ENCODE peak calls at places on chromosomes 11 and 22, in nine cellular contexts. One of them, this sample, is unnamed.

GRCh38 chr11:117931971-117932370 is 2.8 kb upstream of the TMPRSS13 start:
- DNase-seq in brain microvascular endothelial cell: no peak
- DNase-seq in HFF-Myc: no peak
- DNase-seq in adrenal gland: no peak
- DNase-seq in AG04450: no peak
- DNase-seq in fibroblast of pulmonary artery: no peak
- DNase-seq in AG04449: no peak
- DNase-seq in astrocyte of the cerebellum: no peak
- DNase-seq in thyroid gland: peak; percentile 73
- DNase-seq in this sample: no peak

GRCh38 chr22:49929553-49929979 is 11.1 kb downstream of the CRELD2 start:
- DNase-seq in brain microvascular endothelial cell: no peak
- DNase-seq in HFF-Myc: no peak
- DNase-seq in adrenal gland: peak; percentile 61
- DNase-seq in AG04450: no peak
- DNase-seq in fibroblast of pulmonary artery: peak; percentile 35
- DNase-seq in AG04449: no peak
- DNase-seq in astrocyte of the cerebellum: no peak
- DNase-seq in thyroid gland: peak; percentile 68
- DNase-seq in this sample: peak; percentile 22

GRCh38 chr11:69243496-69244200 is 50.3 kb upstream of the MYEOV start:
- DNase-seq in brain microvascular endothelial cell: no peak
- DNase-seq in HFF-Myc: no peak
- DNase-seq in adrenal gland: no peak
- DNase-seq in AG04450: no peak
- DNase-seq in fibroblast of pulmonary artery: no peak
- DNase-seq in AG04449: no peak
- DNase-seq in astrocyte of the cerebellum: no peak
- DNase-seq in thyroid gland: no peak
- DNase-seq in this sample: no peak

GRCh38 chr11:83087035-83087434 is 15.3 kb upstream of the RAB30 start:
- DNase-seq in brain microvascular endothelial cell: no peak
- DNase-seq in HFF-Myc: no peak
- DNase-seq in adrenal gland: no peak
- DNase-seq in AG04450: no peak
- DNase-seq in fibroblast of pulmonary artery: no peak
- DNase-seq in AG04449: no peak
- DNase-seq in astrocyte of the cerebellum: no peak
- DNase-seq in thyroid gland: no peak
- DNase-seq in this sample: peak; percentile 8

GRCh38 chr22:40237788-40238424 is 60.2 kb downstream of the TNRC6B start:
- DNase-seq in brain microvascular endothelial cell: peak; percentile 17
- DNase-seq in HFF-Myc: no peak
- DNase-seq in adrenal gland: no peak
- DNase-seq in AG04450: no peak
- DNase-seq in fibroblast of pulmonary artery: no peak
- DNase-seq in AG04449: no peak
- DNase-seq in astrocyte of the cerebellum: no peak
- DNase-seq in thyroid gland: no peak
- DNase-seq in this sample: no peak

GRCh38 chr11:109946322-109946846 is 146.8 kb upstream of the ZC3H12C start:
- DNase-seq in brain microvascular endothelial cell: peak; percentile 97
- DNase-seq in HFF-Myc: peak; percentile 84
- DNase-seq in adrenal gland: peak; percentile 95
- DNase-seq in AG04450: peak; percentile 90
- DNase-seq in fibroblast of pulmonary artery: peak; percentile 99
- DNase-seq in AG04449: peak; percentile 80
- DNase-seq in astrocyte of the cerebellum: peak; percentile 95
- DNase-seq in thyroid gland: peak; percentile 93
- DNase-seq in this sample: peak; percentile 95

GRCh38 chr22:49948958-49949913 is 11.3 kb upstream of the PIM3 start:
- DNase-seq in brain microvascular endothelial cell: no peak
- DNase-seq in HFF-Myc: no peak
- DNase-seq in adrenal gland: no peak
- DNase-seq in AG04450: no peak
- DNase-seq in fibroblast of pulmonary artery: no peak
- DNase-seq in AG04449: no peak
- DNase-seq in astrocyte of the cerebellum: no peak
- DNase-seq in thyroid gland: peak; percentile 96
- DNase-seq in this sample: no peak

GRCh38 chr11:130451261-130452019 is 3.0 kb downstream of the ADAMTS15 start:
- DNase-seq in brain microvascular endothelial cell: peak; percentile 32
- DNase-seq in HFF-Myc: no peak
- DNase-seq in adrenal gland: no peak
- DNase-seq in AG04450: no peak
- DNase-seq in fibroblast of pulmonary artery: peak; percentile 82
- DNase-seq in AG04449: no peak
- DNase-seq in astrocyte of the cerebellum: peak; percentile 22
- DNase-seq in thyroid gland: no peak
- DNase-seq in this sample: peak; percentile 27

GRCh38 chr11:118820412-118821357 is 29.7 kb upstream of the DDX6 start:
- DNase-seq in brain microvascular endothelial cell: no peak
- DNase-seq in HFF-Myc: no peak
- DNase-seq in adrenal gland: peak; percentile 96
- DNase-seq in AG04450: no peak
- DNase-seq in fibroblast of pulmonary artery: no peak
- DNase-seq in AG04449: no peak
- DNase-seq in astrocyte of the cerebellum: peak; percentile 18
- DNase-seq in thyroid gland: peak; percentile 98
- DNase-seq in this sample: no peak

GRCh38 chr11:110093407-110094297 is 460 bp downstream of the ZC3H12C start:
- DNase-seq in brain microvascular endothelial cell: peak; percentile 45
- DNase-seq in HFF-Myc: no peak
- DNase-seq in adrenal gland: peak; percentile 60
- DNase-seq in AG04450: no peak
- DNase-seq in fibroblast of pulmonary artery: peak; percentile 72
- DNase-seq in AG04449: no peak
- DNase-seq in astrocyte of the cerebellum: peak; percentile 48
- DNase-seq in thyroid gland: peak; percentile 67
- DNase-seq in this sample: peak; percentile 62

GRCh38 chr11:65611028-65611757 is 2.8 kb downstream of the MAP3K11 start:
- DNase-seq in brain microvascular endothelial cell: no peak
- DNase-seq in HFF-Myc: no peak
- DNase-seq in adrenal gland: peak; percentile 37
- DNase-seq in AG04450: no peak
- DNase-seq in fibroblast of pulmonary artery: peak; percentile 53
- DNase-seq in AG04449: no peak
- DNase-seq in astrocyte of the cerebellum: no peak
- DNase-seq in thyroid gland: peak; percentile 19
- DNase-seq in this sample: no peak

GRCh38 chr11:78961186-78961782 is 386.6 kb upstream of the NARS2 start:
- DNase-seq in brain microvascular endothelial cell: no peak
- DNase-seq in HFF-Myc: no peak
- DNase-seq in adrenal gland: peak; percentile 22
- DNase-seq in AG04450: no peak
- DNase-seq in fibroblast of pulmonary artery: peak; percentile 34
- DNase-seq in AG04449: no peak
- DNase-seq in astrocyte of the cerebellum: peak; percentile 9
- DNase-seq in thyroid gland: peak; percentile 29
- DNase-seq in this sample: peak; percentile 23

GRCh38 chr11:10693509-10694071 is at the start of gene IRAG1:
- DNase-seq in brain microvascular endothelial cell: peak; percentile 52
- DNase-seq in HFF-Myc: no peak
- DNase-seq in adrenal gland: no peak
- DNase-seq in AG04450: peak; percentile 69
- DNase-seq in fibroblast of pulmonary artery: peak; percentile 58
- DNase-seq in AG04449: peak; percentile 38
- DNase-seq in astrocyte of the cerebellum: peak; percentile 26
- DNase-seq in thyroid gland: no peak
- DNase-seq in this sample: peak; percentile 64

GRCh38 chr11:59769828-59770227 is 14.7 kb downstream of the STX3 start:
- DNase-seq in brain microvascular endothelial cell: no peak
- DNase-seq in HFF-Myc: no peak
- DNase-seq in adrenal gland: no peak
- DNase-seq in AG04450: no peak
- DNase-seq in fibroblast of pulmonary artery: no peak
- DNase-seq in AG04449: no peak
- DNase-seq in astrocyte of the cerebellum: no peak
- DNase-seq in thyroid gland: no peak
- DNase-seq in this sample: no peak

GRCh38 chr11:93984205-93984586 is 37.0 kb upstream of the HEPHL1 start:
- DNase-seq in brain microvascular endothelial cell: no peak
- DNase-seq in HFF-Myc: no peak
- DNase-seq in adrenal gland: no peak
- DNase-seq in AG04450: no peak
- DNase-seq in fibroblast of pulmonary artery: no peak
- DNase-seq in AG04449: no peak
- DNase-seq in astrocyte of the cerebellum: no peak
- DNase-seq in thyroid gland: no peak
- DNase-seq in this sample: peak; percentile 6

GRCh38 chr11:122505304-122506006 is 150.1 kb upstream of the UBASH3B start:
- DNase-seq in brain microvascular endothelial cell: peak; percentile 88
- DNase-seq in HFF-Myc: peak; percentile 80
- DNase-seq in adrenal gland: peak; percentile 89
- DNase-seq in AG04450: peak; percentile 81
- DNase-seq in fibroblast of pulmonary artery: peak; percentile 92
- DNase-seq in AG04449: peak; percentile 91
- DNase-seq in astrocyte of the cerebellum: peak; percentile 83
- DNase-seq in thyroid gland: peak; percentile 83
- DNase-seq in this sample: peak; percentile 85

GRCh38 chr11:122512688-122513087 is 142.8 kb upstream of the UBASH3B start:
- DNase-seq in brain microvascular endothelial cell: no peak
- DNase-seq in HFF-Myc: no peak
- DNase-seq in adrenal gland: no peak
- DNase-seq in AG04450: no peak
- DNase-seq in fibroblast of pulmonary artery: no peak
- DNase-seq in AG04449: no peak
- DNase-seq in astrocyte of the cerebellum: no peak
- DNase-seq in thyroid gland: no peak
- DNase-seq in this sample: no peak

GRCh38 chr11:122509899-122510298 is 145.6 kb upstream of the UBASH3B start:
- DNase-seq in brain microvascular endothelial cell: no peak
- DNase-seq in HFF-Myc: no peak
- DNase-seq in adrenal gland: no peak
- DNase-seq in AG04450: no peak
- DNase-seq in fibroblast of pulmonary artery: no peak
- DNase-seq in AG04449: no peak
- DNase-seq in astrocyte of the cerebellum: no peak
- DNase-seq in thyroid gland: no peak
- DNase-seq in this sample: no peak

DNA sequence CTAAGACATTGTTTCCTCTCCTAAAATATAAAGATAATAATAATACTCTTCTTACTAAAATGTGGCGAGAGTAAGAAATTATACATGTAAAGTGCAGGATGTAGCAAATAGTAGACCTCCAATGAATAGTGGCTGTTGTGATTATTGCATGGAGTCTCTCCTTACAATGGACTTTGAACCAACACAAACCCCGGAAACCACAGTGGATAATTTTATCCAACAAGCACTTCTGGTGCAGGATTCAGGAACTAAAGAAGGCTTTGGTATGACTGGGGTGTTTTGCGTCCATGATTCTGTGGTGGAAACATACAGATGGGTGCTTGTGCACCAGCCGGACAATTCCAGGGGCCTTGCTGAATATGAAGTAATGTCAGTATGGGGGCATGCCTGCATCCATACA is 146.4 kb upstream of the UBASH3B start:
- DNase-seq in brain microvascular endothelial cell: no peak
- DNase-seq in HFF-Myc: no peak
- DNase-seq in adrenal gland: no peak
- DNase-seq in AG04450: no peak
- DNase-seq in fibroblast of pulmonary artery: no peak
- DNase-seq in AG04449: no peak
- DNase-seq in astrocyte of the cerebellum: no peak
- DNase-seq in thyroid gland: no peak
- DNase-seq in this sample: no peak
- H3K4me3 ChIP-seq in brain microvascular endothelial cell: no peak overlapping the region
- H3K4me3 ChIP-seq in HFF-Myc: no peak overlapping the region
- H3K4me3 ChIP-seq in adrenal gland: no peak overlapping the region
- H3K4me3 ChIP-seq in AG04450: no peak overlapping the region
- H3K4me3 ChIP-seq in fibroblast of pulmonary artery: no peak overlapping the region
- H3K4me3 ChIP-seq in AG04449: no peak overlapping the region
- H3K4me3 ChIP-seq in astrocyte of the cerebellum: no peak overlapping the region
- H3K4me3 ChIP-seq in thyroid gland: no peak overlapping the region
- H3K4me3 ChIP-seq in this sample: no peak overlapping the region

GRCh38 chr11:9461760-9462134 is 935 bp downstream of the ZNF143 start:
- DNase-seq in brain microvascular endothelial cell: peak; percentile 22
- DNase-seq in HFF-Myc: no peak
- DNase-seq in adrenal gland: no peak
- DNase-seq in AG04450: no peak
- DNase-seq in fibroblast of pulmonary artery: peak; percentile 37
- DNase-seq in AG04449: no peak
- DNase-seq in astrocyte of the cerebellum: no peak
- DNase-seq in thyroid gland: no peak
- DNase-seq in this sample: peak; percentile 31

GRCh38 chr11:9459573-9460321 is 1.1 kb upstream of the ZNF143 start:
- DNase-seq in brain microvascular endothelial cell: peak; percentile 52
- DNase-seq in HFF-Myc: no peak
- DNase-seq in adrenal gland: peak; percentile 19
- DNase-seq in AG04450: peak; percentile 7
- DNase-seq in fibroblast of pulmonary artery: peak; percentile 69
- DNase-seq in AG04449: no peak
- DNase-seq in astrocyte of the cerebellum: peak; percentile 60
- DNase-seq in thyroid gland: peak; percentile 21
- DNase-seq in this sample: peak; percentile 76

GRCh38 chr11:9460322-9461067 is at the start of gene ZNF143:
- DNase-seq in brain microvascular endothelial cell: peak; percentile 100
- DNase-seq in HFF-Myc: peak; percentile 100
- DNase-seq in adrenal gland: peak; percentile 100
- DNase-seq in AG04450: peak; percentile 100
- DNase-seq in fibroblast of pulmonary artery: peak; percentile 100
- DNase-seq in AG04449: peak; percentile 99
- DNase-seq in astrocyte of the cerebellum: peak; percentile 100
- DNase-seq in thyroid gland: peak; percentile 100
- DNase-seq in this sample: peak; percentile 100

GRCh38 chr11:9462172-9462799 is 1.5 kb downstream of the ZNF143 start:
- DNase-seq in brain microvascular endothelial cell: no peak
- DNase-seq in HFF-Myc: no peak
- DNase-seq in adrenal gland: no peak
- DNase-seq in AG04450: no peak
- DNase-seq in fibroblast of pulmonary artery: peak; percentile 22
- DNase-seq in AG04449: no peak
- DNase-seq in astrocyte of the cerebellum: no peak
- DNase-seq in thyroid gland: no peak
- DNase-seq in this sample: peak; percentile 23

GRCh38 chr11:9461068-9461759 is 402 bp downstream of the ZNF143 start:
- DNase-seq in brain microvascular endothelial cell: peak; percentile 75
- DNase-seq in HFF-Myc: peak; percentile 52
- DNase-seq in adrenal gland: peak; percentile 90
- DNase-seq in AG04450: peak; percentile 66
- DNase-seq in fibroblast of pulmonary artery: peak; percentile 91
- DNase-seq in AG04449: peak; percentile 50
- DNase-seq in astrocyte of the cerebellum: peak; percentile 73
- DNase-seq in thyroid gland: peak; percentile 90
- DNase-seq in this sample: peak; percentile 93
- TF ChIP-seq CTCF in brain microvascular endothelial cell: no peak
- TF ChIP-seq CTCF in HFF-Myc: no peak
- TF ChIP-seq CTCF in adrenal gland: no peak
- TF ChIP-seq CTCF in AG04450: no peak
- TF ChIP-seq CTCF in fibroblast of pulmonary artery: no peak
- TF ChIP-seq CTCF in AG04449: no peak
- TF ChIP-seq CTCF in astrocyte of the cerebellum: no peak
- TF ChIP-seq CTCF in thyroid gland: no peak
- TF ChIP-seq CTCF in this sample: no peak

GRCh38 chr11:32792948-32793475 is 1.4 kb downstream of the CCDC73 start:
- DNase-seq in brain microvascular endothelial cell: peak; percentile 44
- DNase-seq in HFF-Myc: peak; percentile 16
- DNase-seq in adrenal gland: peak; percentile 66
- DNase-seq in AG04450: no peak
- DNase-seq in fibroblast of pulmonary artery: peak; percentile 53
- DNase-seq in AG04449: no peak
- DNase-seq in astrocyte of the cerebellum: peak; percentile 15
- DNase-seq in thyroid gland: peak; percentile 69
- DNase-seq in this sample: peak; percentile 45
- H3K4me3 ChIP-seq in brain microvascular endothelial cell: no peak overlapping the region
- H3K4me3 ChIP-seq in HFF-Myc: no peak overlapping the region
- H3K4me3 ChIP-seq in adrenal gland: peak overlapping the region; percentile 37
- H3K4me3 ChIP-seq in AG04450: no peak overlapping the region
- H3K4me3 ChIP-seq in fibroblast of pulmonary artery: peak overlapping the region; percentile 32
- H3K4me3 ChIP-seq in AG04449: no peak overlapping the region
- H3K4me3 ChIP-seq in astrocyte of the cerebellum: no peak overlapping the region
- H3K4me3 ChIP-seq in thyroid gland: no peak overlapping the region
- H3K4me3 ChIP-seq in this sample: no peak overlapping the region

GRCh38 chr11:2401436-2401984 is 960 bp downstream of the TSSC4 start:
- DNase-seq in brain microvascular endothelial cell: no peak
- DNase-seq in HFF-Myc: no peak
- DNase-seq in adrenal gland: no peak
- DNase-seq in AG04450: no peak
- DNase-seq in fibroblast of pulmonary artery: no peak
- DNase-seq in AG04449: no peak
- DNase-seq in astrocyte of the cerebellum: no peak
- DNase-seq in thyroid gland: no peak
- DNase-seq in this sample: no peak
- TF ChIP-seq CTCF in brain microvascular endothelial cell: no peak
- TF ChIP-seq CTCF in HFF-Myc: no peak
- TF ChIP-seq CTCF in adrenal gland: no peak
- TF ChIP-seq CTCF in AG04450: no peak
- TF ChIP-seq CTCF in fibroblast of pulmonary artery: peak; percentile 3
- TF ChIP-seq CTCF in AG04449: no peak
- TF ChIP-seq CTCF in astrocyte of the cerebellum: no peak
- TF ChIP-seq CTCF in thyroid gland: no peak
- TF ChIP-seq CTCF in this sample: no peak

This sample was measured in fibroblast of villous mesenchyme.